ENCODE peak calls at places on chromosome 1, in four cellular contexts. One of them, this sample, is unnamed.

GRCh38 chr1:201565024-201565730 is 26.2 kb downstream of the NAV1 start:
- DNase-seq in activated CD4-positive, alpha-beta T cell treated with anti-CD3 and anti-CD28 coated beads, Interleukin-2, amount 10 ng/mL, durations not matched to agents 7 days and 5 days: no peak
- DNase-seq in midbrain: peak; percentile 94
- DNase-seq in HEK293T: no peak
- DNase-seq in this sample: peak; percentile 49

GRCh38 chr1:209791920-209792319 is 7.6 kb upstream of the C1orf74 start:
- DNase-seq in midbrain: no peak
- DNase-seq in activated CD4-positive, alpha-beta T cell treated with anti-CD3 and anti-CD28 coated beads, Interleukin-2, amount 10 ng/mL, durations not matched to agents 7 days and 5 days: no peak
- DNase-seq in HEK293T: no peak
- DNase-seq in this sample: no peak

GRCh38 chr1:5907966-5908365 is 84.3 kb downstream of the NPHP4 start:
- DNase-seq in activated CD4-positive, alpha-beta T cell treated with anti-CD3 and anti-CD28 coated beads, Interleukin-2, amount 10 ng/mL, durations not matched to agents 7 days and 5 days: no peak
- DNase-seq in midbrain: no peak
- DNase-seq in HEK293T: no peak
- DNase-seq in this sample: no peak

GRCh38 chr1:220908757-220909156 is 29.5 kb downstream of the HLX start:
- DNase-seq in midbrain: no peak
- DNase-seq in HEK293T: no peak
- DNase-seq in activated CD4-positive, alpha-beta T cell treated with anti-CD3 and anti-CD28 coated beads, Interleukin-2, amount 10 ng/mL, durations not matched to agents 7 days and 5 days: no peak
- DNase-seq in this sample: no peak

GRCh38 chr1:83822206-83822605 is 176.7 kb downstream of the TTLL7 start:
- DNase-seq in HEK293T: no peak
- DNase-seq in midbrain: no peak
- DNase-seq in activated CD4-positive, alpha-beta T cell treated with anti-CD3 and anti-CD28 coated beads, Interleukin-2, amount 10 ng/mL, durations not matched to agents 7 days and 5 days: no peak
- DNase-seq in this sample: no peak

GRCh38 chr1:244163861-244164562 is 112.9 kb downstream of the ZBTB18 start:
- DNase-seq in activated CD4-positive, alpha-beta T cell treated with anti-CD3 and anti-CD28 coated beads, Interleukin-2, amount 10 ng/mL, durations not matched to agents 7 days and 5 days: no peak
- DNase-seq in midbrain: no peak
- DNase-seq in HEK293T: no peak
- DNase-seq in this sample: no peak

GRCh38 chr1:228697209-228698016 is 37.9 kb upstream of the RHOU start:
- DNase-seq in activated CD4-positive, alpha-beta T cell treated with anti-CD3 and anti-CD28 coated beads, Interleukin-2, amount 10 ng/mL, durations not matched to agents 7 days and 5 days: no peak
- DNase-seq in midbrain: peak; percentile 30
- DNase-seq in HEK293T: no peak
- DNase-seq in this sample: no peak

GRCh38 chr1:228401782-228402637 is 4.6 kb downstream of the TRIM11 start:
- DNase-seq in activated CD4-positive, alpha-beta T cell treated with anti-CD3 and anti-CD28 coated beads, Interleukin-2, amount 10 ng/mL, durations not matched to agents 7 days and 5 days: no peak
- DNase-seq in HEK293T: no peak
- DNase-seq in midbrain: no peak
- DNase-seq in this sample: no peak

GRCh38 chr1:23964790-23965740 is 5.4 kb downstream of the PNRC2 start:
- DNase-seq in activated CD4-positive, alpha-beta T cell treated with anti-CD3 and anti-CD28 coated beads, Interleukin-2, amount 10 ng/mL, durations not matched to agents 7 days and 5 days: no peak
- DNase-seq in midbrain: no peak
- DNase-seq in HEK293T: no peak
- DNase-seq in this sample: no peak

GRCh38 chr1:35220976-35221375 is 28.0 kb upstream of the SFPQ start:
- DNase-seq in activated CD4-positive, alpha-beta T cell treated with anti-CD3 and anti-CD28 coated beads, Interleukin-2, amount 10 ng/mL, durations not matched to agents 7 days and 5 days: peak; percentile 36
- DNase-seq in HEK293T: peak; percentile 66
- DNase-seq in midbrain: no peak
- DNase-seq in this sample: no peak

GRCh38 chr1:85282424-85282823 is 6.0 kb upstream of the BCL10 start:
- DNase-seq in midbrain: no peak
- DNase-seq in HEK293T: peak; percentile 43
- DNase-seq in activated CD4-positive, alpha-beta T cell treated with anti-CD3 and anti-CD28 coated beads, Interleukin-2, amount 10 ng/mL, durations not matched to agents 7 days and 5 days: no peak
- DNase-seq in this sample: no peak

GRCh38 chr1:9537863-9538668 is 1.2 kb upstream of the SLC25A33 start:
- DNase-seq in midbrain: no peak
- DNase-seq in HEK293T: no peak
- DNase-seq in activated CD4-positive, alpha-beta T cell treated with anti-CD3 and anti-CD28 coated beads, Interleukin-2, amount 10 ng/mL, durations not matched to agents 7 days and 5 days: no peak
- DNase-seq in this sample: no peak

GRCh38 chr1:86596253-86596652 is 49.4 kb downstream of the CLCA4 start:
- DNase-seq in activated CD4-positive, alpha-beta T cell treated with anti-CD3 and anti-CD28 coated beads, Interleukin-2, amount 10 ng/mL, durations not matched to agents 7 days and 5 days: no peak
- DNase-seq in midbrain: no peak
- DNase-seq in HEK293T: no peak
- DNase-seq in this sample: no peak

GRCh38 chr1:97270508-97271307 is 549.1 kb downstream of the PTBP2 start:
- DNase-seq in midbrain: no peak
- DNase-seq in HEK293T: no peak
- DNase-seq in activated CD4-positive, alpha-beta T cell treated with anti-CD3 and anti-CD28 coated beads, Interleukin-2, amount 10 ng/mL, durations not matched to agents 7 days and 5 days: no peak
- DNase-seq in this sample: no peak

GRCh38 chr1:43831866-43832654 is 101.5 kb upstream of the ARTN start:
- DNase-seq in HEK293T: no peak
- DNase-seq in midbrain: peak; percentile 24
- DNase-seq in activated CD4-positive, alpha-beta T cell treated with anti-CD3 and anti-CD28 coated beads, Interleukin-2, amount 10 ng/mL, durations not matched to agents 7 days and 5 days: peak; percentile 24
- DNase-seq in this sample: no peak

GRCh38 chr1:9242338-9242969 is 7.9 kb downstream of the H6PD start:
- DNase-seq in midbrain: peak; percentile 66
- DNase-seq in HEK293T: no peak
- DNase-seq in activated CD4-positive, alpha-beta T cell treated with anti-CD3 and anti-CD28 coated beads, Interleukin-2, amount 10 ng/mL, durations not matched to agents 7 days and 5 days: no peak
- DNase-seq in this sample: peak; percentile 35

GRCh38 chr1:234923626-234924025 is 205.0 kb downstream of the TOMM20 start:
- DNase-seq in midbrain: no peak
- DNase-seq in HEK293T: no peak
- DNase-seq in activated CD4-positive, alpha-beta T cell treated with anti-CD3 and anti-CD28 coated beads, Interleukin-2, amount 10 ng/mL, durations not matched to agents 7 days and 5 days: no peak
- DNase-seq in this sample: no peak

GRCh38 chr1:151713044-151713443 is 3.6 kb downstream of the CELF3 start:
- DNase-seq in HEK293T: no peak
- DNase-seq in activated CD4-positive, alpha-beta T cell treated with anti-CD3 and anti-CD28 coated beads, Interleukin-2, amount 10 ng/mL, durations not matched to agents 7 days and 5 days: no peak
- DNase-seq in midbrain: no peak
- DNase-seq in this sample: no peak

GRCh38 chr1:5386371-5386770 is 605.9 kb downstream of the NPHP4 start:
- DNase-seq in midbrain: no peak
- DNase-seq in HEK293T: no peak
- DNase-seq in activated CD4-positive, alpha-beta T cell treated with anti-CD3 and anti-CD28 coated beads, Interleukin-2, amount 10 ng/mL, durations not matched to agents 7 days and 5 days: no peak
- DNase-seq in this sample: no peak

GRCh38 chr1:91770675-91771074 is 115.3 kb downstream of the TGFBR3 start:
- DNase-seq in HEK293T: no peak
- DNase-seq in activated CD4-positive, alpha-beta T cell treated with anti-CD3 and anti-CD28 coated beads, Interleukin-2, amount 10 ng/mL, durations not matched to agents 7 days and 5 days: no peak
- DNase-seq in midbrain: no peak
- DNase-seq in this sample: no peak

GRCh38 chr1:109275706-109276345 is 7.1 kb downstream of the PSRC1 start:
- DNase-seq in activated CD4-positive, alpha-beta T cell treated with anti-CD3 and anti-CD28 coated beads, Interleukin-2, amount 10 ng/mL, durations not matched to agents 7 days and 5 days: no peak
- DNase-seq in HEK293T: no peak
- DNase-seq in midbrain: no peak
- DNase-seq in this sample: no peak

GRCh38 chr1:1938613-1939295 is 19.7 kb upstream of the TMEM52 start:
- DNase-seq in midbrain: no peak
- DNase-seq in HEK293T: no peak
- DNase-seq in activated CD4-positive, alpha-beta T cell treated with anti-CD3 and anti-CD28 coated beads, Interleukin-2, amount 10 ng/mL, durations not matched to agents 7 days and 5 days: no peak
- DNase-seq in this sample: no peak

GRCh38 chr1:19220991-19221390 is 10.9 kb upstream of the UBR4 start:
- DNase-seq in midbrain: no peak
- DNase-seq in HEK293T: no peak
- DNase-seq in activated CD4-positive, alpha-beta T cell treated with anti-CD3 and anti-CD28 coated beads, Interleukin-2, amount 10 ng/mL, durations not matched to agents 7 days and 5 days: no peak
- DNase-seq in this sample: no peak

GRCh38 chr1:183837062-183837461 is 32.1 kb downstream of the RGL1 start:
- DNase-seq in activated CD4-positive, alpha-beta T cell treated with anti-CD3 and anti-CD28 coated beads, Interleukin-2, amount 10 ng/mL, durations not matched to agents 7 days and 5 days: no peak
- DNase-seq in HEK293T: peak; percentile 79
- DNase-seq in midbrain: no peak
- DNase-seq in this sample: peak; percentile 45

GRCh38 chr1:59596432-59596831 is 218.3 kb upstream of the HOOK1 start:
- DNase-seq in HEK293T: no peak
- DNase-seq in activated CD4-positive, alpha-beta T cell treated with anti-CD3 and anti-CD28 coated beads, Interleukin-2, amount 10 ng/mL, durations not matched to agents 7 days and 5 days: no peak
- DNase-seq in midbrain: no peak
- DNase-seq in this sample: no peak

GRCh38 chr1:93256433-93256832 is 75.9 kb downstream of the CCDC18 start:
- DNase-seq in HEK293T: no peak
- DNase-seq in midbrain: no peak
- DNase-seq in activated CD4-positive, alpha-beta T cell treated with anti-CD3 and anti-CD28 coated beads, Interleukin-2, amount 10 ng/mL, durations not matched to agents 7 days and 5 days: no peak
- DNase-seq in this sample: no peak

GRCh38 chr1:10599194-10599861 is 124.6 kb downstream of the PEX14 start:
- DNase-seq in midbrain: no peak
- DNase-seq in activated CD4-positive, alpha-beta T cell treated with anti-CD3 and anti-CD28 coated beads, Interleukin-2, amount 10 ng/mL, durations not matched to agents 7 days and 5 days: no peak
- DNase-seq in HEK293T: no peak
- DNase-seq in this sample: no peak

GRCh38 chr1:154446292-154446691 is 41.1 kb downstream of the IL6R start:
- DNase-seq in midbrain: no peak
- DNase-seq in HEK293T: no peak
- DNase-seq in activated CD4-positive, alpha-beta T cell treated with anti-CD3 and anti-CD28 coated beads, Interleukin-2, amount 10 ng/mL, durations not matched to agents 7 days and 5 days: no peak
- DNase-seq in this sample: no peak

GRCh38 chr1:228312091-228312764 is 94.4 kb downstream of the TRIM11 start:
- DNase-seq in activated CD4-positive, alpha-beta T cell treated with anti-CD3 and anti-CD28 coated beads, Interleukin-2, amount 10 ng/mL, durations not matched to agents 7 days and 5 days: no peak
- DNase-seq in HEK293T: no peak
- DNase-seq in midbrain: no peak
- DNase-seq in this sample: no peak

This sample was measured in cerebellum.